ENCODE peak calls at places on chromosomes 5 and 9, in four cellular contexts. One of them, this sample, is unnamed.

GRCh38 chr5:60959156-60959555 is 14.2 kb downstream of the NDUFAF2 start:
- DNase-seq in GM12878: no peak
- DNase-seq in IMR-90: peak
- DNase-seq in K562: no peak
- DNase-seq in this sample: peak

GRCh38 chr9:137918331-137919094 is 40.9 kb downstream of the CACNA1B start:
- DNase-seq in IMR-90: no peak
- DNase-seq in K562: no peak
- DNase-seq in GM12878: no peak
- DNase-seq in this sample: no peak

GRCh38 chr5:180785151-180785781 is 17.3 kb downstream of the MGAT1 start:
- DNase-seq in K562: no peak
- DNase-seq in IMR-90: peak
- DNase-seq in GM12878: no peak
- DNase-seq in this sample: peak

GRCh38 chr9:22214021-22214420 is 204.9 kb upstream of the CDKN2B start:
- DNase-seq in K562: no peak
- DNase-seq in GM12878: no peak
- DNase-seq in IMR-90: no peak
- DNase-seq in this sample: no peak

GRCh38 chr5:114191441-114191840 is 170.4 kb upstream of the KCNN2 start:
- DNase-seq in GM12878: no peak
- DNase-seq in IMR-90: peak
- DNase-seq in K562: no peak
- DNase-seq in this sample: no peak

GRCh38 chr9:97437151-97437550 is 25.3 kb downstream of the TDRD7 start:
- DNase-seq in K562: no peak
- DNase-seq in GM12878: no peak
- DNase-seq in IMR-90: no peak
- DNase-seq in this sample: no peak

GRCh38 chr5:66958984-66959641 is 237.5 kb downstream of the CD180 start:
- DNase-seq in GM12878: no peak
- DNase-seq in IMR-90: peak
- DNase-seq in K562: no peak
- DNase-seq in this sample: peak

GRCh38 chr5:56384186-56384585 is 151.1 kb upstream of the ANKRD55 start:
- DNase-seq in IMR-90: no peak
- DNase-seq in K562: no peak
- DNase-seq in GM12878: no peak
- DNase-seq in this sample: no peak

GRCh38 chr5:179192891-179193470 is 132.8 kb downstream of the ZNF354C start:
- DNase-seq in GM12878: no peak
- DNase-seq in K562: no peak
- DNase-seq in IMR-90: no peak
- DNase-seq in this sample: no peak

GRCh38 chr5:134099939-134100282 is 14.6 kb upstream of the TCF7 start:
- DNase-seq in GM12878: no peak
- DNase-seq in K562: no peak
- DNase-seq in IMR-90: no peak
- DNase-seq in this sample: no peak

GRCh38 chr5:132102101-132102701 is 28.6 kb downstream of the CSF2 start:
- DNase-seq in GM12878: no peak
- DNase-seq in K562: no peak
- DNase-seq in IMR-90: no peak
- DNase-seq in this sample: no peak

GRCh38 chr5:147659166-147659929 is 123.2 kb downstream of the JAKMIP2 start:
- DNase-seq in GM12878: no peak
- DNase-seq in IMR-90: no peak
- DNase-seq in K562: no peak
- DNase-seq in this sample: no peak

GRCh38 chr5:149110406-149110805 is 30.9 kb upstream of the ABLIM3 start:
- DNase-seq in IMR-90: peak
- DNase-seq in GM12878: no peak
- DNase-seq in K562: peak
- DNase-seq in this sample: no peak

GRCh38 chr5:140240987-140241706 is 61.8 kb downstream of the PFDN1 start:
- DNase-seq in IMR-90: peak
- DNase-seq in K562: peak
- DNase-seq in GM12878: no peak
- DNase-seq in this sample: peak

GRCh38 chr5:149054416-149054815 is 8.4 kb downstream of the SH3TC2 start:
- DNase-seq in K562: no peak
- DNase-seq in IMR-90: peak
- DNase-seq in GM12878: no peak
- DNase-seq in this sample: no peak

GRCh38 chr5:120293796-120294195 is 170.3 kb upstream of the PRR16 start:
- DNase-seq in GM12878: no peak
- DNase-seq in K562: no peak
- DNase-seq in IMR-90: peak
- DNase-seq in this sample: no peak

GRCh38 chr5:17189381-17190036 is 27.9 kb upstream of the BASP1 start:
- DNase-seq in GM12878: peak
- DNase-seq in IMR-90: peak
- DNase-seq in K562: peak
- DNase-seq in this sample: peak

GRCh38 chr9:127444283-127444920 is 6.8 kb downstream of the RPL12 start:
- DNase-seq in GM12878: no peak
- DNase-seq in K562: no peak
- DNase-seq in IMR-90: no peak
- DNase-seq in this sample: no peak

GRCh38 chr5:140348104-140348503 is 1.7 kb upstream of the HBEGF start:
- DNase-seq in K562: no peak
- DNase-seq in IMR-90: no peak
- DNase-seq in GM12878: no peak
- DNase-seq in this sample: no peak

GRCh38 chr9:4197548-4197947 is 102.3 kb downstream of the GLIS3 start:
- DNase-seq in GM12878: no peak
- DNase-seq in K562: peak
- DNase-seq in IMR-90: no peak
- DNase-seq in this sample: no peak

GRCh38 chr9:82184524-82184923 is 196.0 kb downstream of the SPATA31D1 start:
- DNase-seq in K562: no peak
- DNase-seq in GM12878: no peak
- DNase-seq in IMR-90: no peak
- DNase-seq in this sample: no peak

GRCh38 chr5:169020102-169020501 is 280.8 kb downstream of the SLIT3 start:
- DNase-seq in GM12878: no peak
- DNase-seq in IMR-90: no peak
- DNase-seq in K562: peak
- DNase-seq in this sample: peak

GRCh38 chr5:61805101-61805500 is 473.0 kb downstream of the ZSWIM6 start:
- DNase-seq in GM12878: no peak
- DNase-seq in IMR-90: peak
- DNase-seq in K562: no peak
- DNase-seq in this sample: no peak

GRCh38 chr9:34326690-34327089 is 2.4 kb downstream of the KIF24 start:
- DNase-seq in GM12878: no peak
- DNase-seq in K562: no peak
- DNase-seq in IMR-90: no peak
- DNase-seq in this sample: no peak

GRCh38 chr5:32785639-32786216 is 74.6 kb downstream of the NPR3 start:
- DNase-seq in K562: no peak
- DNase-seq in GM12878: peak
- DNase-seq in IMR-90: no peak
- DNase-seq in this sample: no peak

GRCh38 chr5:1783214-1783551 is 16.5 kb downstream of the MRPL36 start:
- DNase-seq in GM12878: peak
- DNase-seq in K562: no peak
- DNase-seq in IMR-90: no peak
- DNase-seq in this sample: no peak

GRCh38 chr5:7642029-7642428 is 208.9 kb downstream of the CFAP90 start:
- DNase-seq in IMR-90: no peak
- DNase-seq in GM12878: no peak
- DNase-seq in K562: no peak
- DNase-seq in this sample: no peak

GRCh38 chr9:36470891-36471290 is 70.8 kb upstream of the RNF38 start:
- DNase-seq in IMR-90: peak
- DNase-seq in K562: no peak
- DNase-seq in GM12878: peak
- DNase-seq in this sample: peak

GRCh38 chr5:38110130-38110529 is 148.2 kb upstream of the EGFLAM start:
- DNase-seq in GM12878: no peak
- DNase-seq in K562: no peak
- DNase-seq in IMR-90: no peak
- DNase-seq in this sample: no peak

GRCh38 chr9:111037744-111038335 is 430 bp downstream of the LPAR1 start:
- DNase-seq in K562: no peak
- DNase-seq in GM12878: no peak
- DNase-seq in IMR-90: peak
- DNase-seq in this sample: no peak

GRCh38 chr9:136204838-136205706 is at the start of gene LHX3:
- DNase-seq in K562: peak
- DNase-seq in IMR-90: no peak
- DNase-seq in GM12878: no peak
- DNase-seq in this sample: peak

GRCh38 chr5:175104682-175105081 is 339.3 kb downstream of the DRD1 start:
- DNase-seq in IMR-90: no peak
- DNase-seq in GM12878: no peak
- DNase-seq in K562: no peak
- DNase-seq in this sample: no peak

GRCh38 chr5:27778121-27778520 is 739.7 kb upstream of the CDH9 start:
- DNase-seq in IMR-90: no peak
- DNase-seq in K562: no peak
- DNase-seq in GM12878: no peak
- DNase-seq in this sample: no peak
- TF ChIP-seq FOS in IMR-90: no peak
- TF ChIP-seq FOS in K562: no peak
- TF ChIP-seq FOS in GM12878: no peak
- TF ChIP-seq FOS in this sample: no peak

DNA sequence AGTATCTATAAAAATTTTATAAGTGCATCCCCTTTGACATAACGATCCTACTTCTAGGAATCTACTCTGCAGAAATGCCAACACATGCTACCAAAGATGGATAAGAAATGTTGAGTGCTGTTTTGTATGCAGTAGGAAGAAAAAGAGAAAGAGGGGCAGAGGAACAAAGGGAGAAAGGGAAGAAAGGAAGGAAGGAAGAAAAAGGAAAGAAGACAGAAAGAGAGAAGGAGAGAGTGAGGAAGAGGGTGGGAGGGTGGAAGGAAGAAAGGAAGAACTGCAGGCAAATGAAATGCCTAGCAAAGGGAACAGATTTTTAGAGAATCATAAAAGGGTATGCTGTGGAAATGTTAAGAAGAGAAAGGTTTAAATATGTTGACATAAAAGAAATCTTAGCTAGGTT is 48.5 kb upstream of the ALDOB start:
- DNase-seq in K562: no peak
- DNase-seq in GM12878: no peak
- DNase-seq in IMR-90: no peak
- DNase-seq in this sample: no peak
- TF ChIP-seq FOS in K562: no peak
- TF ChIP-seq FOS in GM12878: no peak
- TF ChIP-seq FOS in IMR-90: no peak
- TF ChIP-seq FOS in this sample: no peak

DNA sequence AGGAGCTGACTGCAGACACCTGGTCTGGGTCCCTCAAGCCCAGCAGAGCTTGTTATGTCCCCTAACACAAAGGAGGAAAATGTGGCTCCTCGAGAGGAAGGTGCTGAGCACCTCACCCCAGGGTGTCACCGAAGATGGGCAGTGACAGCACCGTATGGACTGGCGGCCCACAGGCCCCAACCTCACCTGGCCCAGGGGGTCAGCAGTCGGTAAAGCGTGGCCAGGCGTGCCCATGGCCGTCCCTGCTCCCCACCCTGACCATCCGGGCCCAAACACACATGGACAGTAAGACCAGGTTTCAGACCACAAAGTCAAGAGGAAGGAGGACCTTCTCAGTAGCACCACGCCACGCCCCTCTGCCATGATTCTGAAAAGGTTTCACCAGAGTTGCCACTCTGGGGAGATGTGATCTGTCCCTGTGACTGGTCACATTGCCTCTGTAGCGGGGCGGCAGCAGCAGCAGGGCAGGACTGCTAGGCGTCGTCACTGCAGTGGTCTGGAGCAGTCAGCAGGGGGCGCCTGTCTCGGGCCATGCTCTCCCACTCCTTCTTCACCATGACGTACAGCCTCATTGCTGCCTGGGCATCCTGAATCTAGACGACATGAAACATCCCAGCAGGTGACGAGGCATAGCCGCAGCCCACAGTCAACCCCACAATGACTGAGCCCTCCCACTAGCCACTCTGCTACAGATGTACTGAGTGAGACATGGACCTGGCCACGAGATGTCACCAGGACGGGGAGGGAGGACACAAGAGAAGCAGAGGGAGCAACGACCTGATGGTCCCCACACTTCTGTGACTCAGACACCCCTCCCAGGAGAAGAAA is 11.1 kb downstream of the REXO4 start:
- DNase-seq in GM12878: no peak
- DNase-seq in K562: peak
- DNase-seq in IMR-90: peak
- DNase-seq in this sample: peak
- TF ChIP-seq FOS in GM12878: no peak
- TF ChIP-seq FOS in K562: no peak
- TF ChIP-seq FOS in IMR-90: no peak
- TF ChIP-seq FOS in this sample: no peak

DNA sequence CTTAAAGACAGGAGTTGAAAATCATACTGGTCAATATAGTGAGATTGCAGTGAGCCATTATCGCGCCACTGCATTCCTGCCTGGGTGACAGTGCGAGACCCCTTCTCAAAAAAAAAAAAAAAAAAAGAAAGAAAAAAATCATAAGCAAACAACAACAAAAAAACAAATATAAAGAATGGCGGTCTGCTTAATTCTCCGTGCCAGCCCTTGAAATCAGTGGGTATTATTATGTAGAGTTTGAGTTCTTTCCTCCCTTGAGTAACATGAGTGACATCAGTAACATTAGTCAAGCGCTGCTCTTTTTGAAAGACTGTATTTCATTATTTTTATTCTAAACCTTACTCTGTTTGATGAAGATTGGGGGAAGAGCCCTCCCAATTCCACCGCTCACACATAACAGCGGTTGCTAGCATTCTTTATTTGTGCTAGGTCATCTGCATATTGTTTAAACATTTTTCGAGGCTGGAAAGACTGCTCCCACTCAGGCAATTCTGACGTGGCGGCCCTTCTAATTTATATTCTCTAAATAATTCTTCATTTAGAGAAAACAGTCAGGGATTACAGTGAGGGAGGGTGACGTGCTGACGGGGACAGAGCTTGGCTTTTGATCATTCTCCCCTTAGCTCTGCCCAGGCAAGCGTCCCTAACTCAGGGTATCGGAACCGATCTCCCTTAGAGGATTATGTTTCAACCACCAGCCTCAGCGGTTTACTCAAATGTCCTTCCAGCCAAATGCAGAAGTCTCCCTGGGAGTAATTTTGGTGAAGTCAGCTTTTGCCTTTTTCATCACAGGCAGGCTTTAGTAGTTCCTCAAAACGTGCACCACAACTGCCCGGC is 873 bp upstream of the MARCHF6 start:
- DNase-seq in IMR-90: peak
- DNase-seq in GM12878: peak
- DNase-seq in K562: no peak
- DNase-seq in this sample: no peak
- TF ChIP-seq FOS in IMR-90: no peak
- TF ChIP-seq FOS in GM12878: no peak
- TF ChIP-seq FOS in K562: no peak
- TF ChIP-seq FOS in this sample: no peak

GRCh38 chr5:137496919-137497318 is 2.2 kb downstream of the SPOCK1 start:
- DNase-seq in IMR-90: no peak
- DNase-seq in K562: no peak
- DNase-seq in GM12878: no peak
- DNase-seq in this sample: no peak
- TF ChIP-seq FOS in IMR-90: no peak
- TF ChIP-seq FOS in K562: no peak
- TF ChIP-seq FOS in GM12878: no peak
- TF ChIP-seq FOS in this sample: no peak